ENCODE peak calls at places on chromosomes 7 and 10, in seven cellular contexts. J is lower leg skin, G is colonic mucosa, U is PC-3, N is astrocyte of the cerebellum, H is H7, T is heart left ventricle. W is an unnamed sample.

GRCh38 chr7:151650161-151650560 is 130.5 kb upstream of the RHEB start:
- DNase-seq in H (no peak), U (no peak), N (no peak), T (no peak), J (no peak), G (no peak), W (no peak)

GRCh38 chr10:124619195-124619594 is 125.0 kb downstream of the FAM53B start:
- DNase-seq in J (no peak), N (no peak), U (no peak), T (no peak), H (no peak), G (peak), W (no peak)

GRCh38 chr7:135911091-135911490 is 66.1 kb downstream of the MTPN start:
- DNase-seq in U (no peak), J (no peak), N (no peak), G (no peak), T (peak), H (no peak), W (peak)

GRCh38 chr7:70419816-70420215 is 712.1 kb upstream of the GALNT17 start:
- DNase-seq in J (no peak), T (no peak), G (no peak), N (no peak), H (peak), U (no peak), W (no peak)

GRCh38 chr10:12590682-12591642 is 241.6 kb downstream of the CAMK1D start:
- DNase-seq in T (no peak), J (no peak), G (no peak), U (no peak), N (no peak), H (no peak), W (no peak)

GRCh38 chr10:21523557-21524008 is 1.9 kb downstream of the SKIDA1 start:
- DNase-seq in U (no peak), J (peak), N (no peak), G (no peak), T (no peak), H (no peak), W (no peak)

GRCh38 chr7:48089415-48089975 is 430 bp downstream of the UPP1 start:
- DNase-seq in U (peak), G (peak), N (no peak), J (peak), T (peak), H (peak), W (no peak)

GRCh38 chr7:93043393-93043985 is 74.3 kb downstream of the SAMD9 start:
- DNase-seq in T (no peak), N (peak), G (no peak), J (no peak), U (no peak), H (peak), W (peak)

GRCh38 chr10:28331821-28332220 is 29.0 kb upstream of the MPP7 start:
- DNase-seq in U (peak), N (peak), H (no peak), T (no peak), J (no peak), G (no peak), W (peak)

GRCh38 chr7:11775401-11775800 is 56.6 kb downstream of the THSD7A start:
- DNase-seq in G (no peak), U (no peak), H (no peak), N (no peak), J (no peak), T (no peak), W (no peak)

GRCh38 chr10:63120554-63120953 is 12.6 kb upstream of the NRBF2 start:
- DNase-seq in H (no peak), G (no peak), U (no peak), N (no peak), J (peak), T (peak), W (peak)

GRCh38 chr7:50509459-50509858 is 55.7 kb downstream of the DDC start:
- DNase-seq in J (no peak), N (no peak), G (no peak), T (no peak), H (no peak), U (no peak), W (no peak)

GRCh38 chr7:22251906-22252495 is 105.0 kb downstream of the RAPGEF5 start:
- DNase-seq in U (no peak), T (no peak), N (no peak), G (no peak), J (no peak), H (no peak), W (no peak)

GRCh38 chr10:132703305-132704007 is 82.5 kb downstream of the NKX6-2 start:
- DNase-seq in U (no peak), G (no peak), J (no peak), T (no peak), H (no peak), N (no peak), W (no peak)

GRCh38 chr7:28981282-28981555 is 23.1 kb upstream of the TRIL start:
- DNase-seq in J (no peak), G (no peak), N (no peak), U (no peak), H (no peak), T (no peak), W (no peak)

GRCh38 chr10:45550903-45551302 is 121.7 kb downstream of the ZFAND4 start:
- DNase-seq in T (no peak), U (peak), J (no peak), N (no peak), H (no peak), G (no peak), W (no peak)

GRCh38 chr7:130921391-130922180 is 187.6 kb upstream of the KLF14 start:
- DNase-seq in G (peak), H (no peak), N (peak), U (no peak), J (no peak), T (peak), W (peak)

DNA sequence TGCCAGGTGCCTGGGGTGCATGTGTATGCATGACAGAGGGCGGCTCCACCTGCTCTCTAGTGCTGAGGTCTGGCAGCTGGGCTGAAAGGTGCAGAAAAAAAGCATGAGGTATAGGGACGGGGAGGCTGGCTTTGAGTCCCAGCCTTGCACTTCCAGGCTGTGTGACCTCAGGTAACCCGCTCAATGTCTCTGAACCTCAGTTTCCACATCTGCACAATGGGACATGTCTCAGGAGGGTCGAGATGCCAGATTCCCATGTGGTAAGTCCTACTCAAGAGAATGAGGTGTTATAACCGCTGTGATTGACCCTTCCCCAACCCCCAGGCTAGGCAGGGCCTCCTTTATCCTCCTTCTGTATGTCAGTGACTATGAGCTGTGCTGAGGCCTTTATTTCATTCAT is 48.8 kb downstream of the ARHGAP22 start:
- DNase-seq in H (no peak), N (no peak), U (no peak), J (peak), T (no peak), G (no peak), W (no peak)
- H3K4me3 ChIP-seq in H (no peak), N (no peak), U (no peak), J (no peak), T (no peak), G (no peak), W (no peak)

DNA sequence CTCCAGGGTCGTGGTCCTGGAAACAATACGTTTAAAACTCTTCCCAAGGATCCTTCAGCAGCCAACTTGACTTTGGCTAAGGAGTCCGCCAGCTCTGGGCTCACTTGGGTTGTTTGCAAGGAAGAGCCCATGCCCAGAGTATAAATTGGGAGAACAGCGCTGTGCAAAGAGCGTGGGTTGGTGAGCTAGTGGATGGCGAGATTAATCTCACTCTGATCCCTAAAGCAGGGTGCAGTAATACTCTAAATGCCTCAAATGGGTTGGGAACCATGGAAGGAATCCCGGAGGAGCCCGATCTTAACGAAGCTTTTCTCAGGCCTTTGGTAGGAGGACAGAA is 495 bp upstream of the SDHAF3 start:
- DNase-seq in J (no peak), U (no peak), G (no peak), N (no peak), T (no peak), H (no peak), W (no peak)
- H3K4me3 ChIP-seq in J (peak), U (peak), G (peak), N (peak), T (peak), H (peak), W (peak)

GRCh38 chr10:118915161-118915560 is 114.4 kb upstream of the NANOS1 start:
- DNase-seq in U (no peak), N (no peak), G (no peak), H (no peak), J (no peak), T (no peak), W (no peak)

GRCh38 chr10:118918689-118919088 is 110.8 kb upstream of the NANOS1 start:
- DNase-seq in U (peak), G (no peak), T (no peak), H (no peak), N (no peak), J (no peak), W (no peak)

GRCh38 chr10:118918116-118918515 is 111.4 kb upstream of the NANOS1 start:
- DNase-seq in N (no peak), T (no peak), U (no peak), G (no peak), H (no peak), J (no peak), W (no peak)

GRCh38 chr10:118917701-118918100 is 111.8 kb upstream of the NANOS1 start:
- DNase-seq in J (no peak), T (no peak), N (no peak), G (no peak), U (no peak), H (no peak), W (no peak)

DNA sequence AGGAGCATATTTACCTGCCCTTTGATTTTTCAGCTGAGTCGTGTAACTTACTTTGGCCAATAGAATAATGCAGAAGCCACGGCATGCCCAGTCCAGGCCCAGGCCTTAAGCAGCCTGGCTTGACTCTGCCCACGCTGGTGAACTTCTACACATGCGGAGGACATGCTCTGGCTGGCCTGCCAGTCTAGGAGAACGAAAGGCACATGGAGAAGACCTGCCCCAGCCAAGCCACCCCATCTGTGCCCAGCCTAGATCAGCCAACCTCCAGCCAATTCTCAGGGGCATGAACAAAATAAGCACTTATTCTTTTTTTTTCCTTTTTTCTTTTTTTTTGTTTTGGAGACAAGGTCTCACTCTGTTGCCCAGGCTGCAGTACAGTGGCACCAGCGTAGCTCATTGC is 112.7 kb upstream of the NANOS1 start:
- DNase-seq in H (no peak), N (no peak), U (no peak), J (no peak), G (no peak), T (no peak), W (no peak)
- H3K4me3 ChIP-seq in H (no peak), N (no peak), U (no peak), J (no peak), G (no peak), T (no peak), W (no peak)

GRCh38 chr10:13624630-13625029 is 37.9 kb downstream of the PRPF18 start:
- DNase-seq in N (no peak), T (no peak), J (no peak), H (no peak), U (no peak), G (no peak), W (no peak)
- H3K4me3 ChIP-seq in N (no peak), T (no peak), J (no peak), H (no peak), U (no peak), G (no peak), W (no peak)

GRCh38 chr7:35697414-35698175 is 2.7 kb upstream of the HERPUD2 start:
- DNase-seq in G (no peak), U (peak), J (no peak), T (no peak), H (no peak), N (no peak), W (peak)

GRCh38 chr7:35694784-35695627 is at the start of gene HERPUD2:
- DNase-seq in U (peak), G (peak), J (peak), N (peak), T (peak), H (peak), W (peak)

GRCh38 chr7:35695987-35696386 is 1.1 kb upstream of the HERPUD2 start:
- DNase-seq in N (no peak), U (no peak), H (no peak), G (no peak), J (no peak), T (no peak), W (no peak)

GRCh38 chr7:35694161-35694783 is 663 bp downstream of the HERPUD2 start:
- DNase-seq in T (no peak), G (peak), H (no peak), U (peak), J (peak), N (no peak), W (no peak)

GRCh38 chr7:35695628-35695888 is 623 bp upstream of the HERPUD2 start:
- DNase-seq in T (no peak), H (no peak), J (no peak), G (no peak), U (peak), N (no peak), W (no peak)
- H3K4me3 ChIP-seq in T (peak), H (peak), J (peak), G (peak), U (peak), N (peak), W (peak)

GRCh38 chr7:94325121-94325475 is 69.6 kb upstream of the COL1A2 start:
- DNase-seq in N (no peak), G (no peak), U (no peak), J (no peak), T (no peak), H (no peak), W (no peak)
- H3K4me3 ChIP-seq in N (no peak), G (no peak), U (no peak), J (no peak), T (no peak), H (no peak), W (no peak)

DNA sequence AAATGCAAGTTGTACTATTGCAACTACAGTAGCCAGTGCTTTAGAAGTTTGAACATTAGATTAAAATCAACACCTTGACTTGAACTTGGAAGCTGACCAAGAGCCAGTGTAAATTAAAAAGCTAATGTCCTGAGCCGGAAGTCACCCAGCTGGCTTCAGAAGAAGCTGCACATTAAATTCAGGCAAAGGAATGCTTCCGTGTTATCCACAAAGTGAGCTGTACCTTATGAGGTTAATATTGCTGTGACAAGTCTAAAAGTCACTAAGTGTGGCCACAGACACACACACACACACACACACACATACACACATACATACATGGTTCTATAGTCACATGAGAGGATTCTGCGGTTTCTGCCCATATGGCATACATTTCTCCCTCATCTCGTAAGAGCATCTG is 613.0 kb downstream of the SORCS1 start:
- DNase-seq in N (no peak), J (no peak), U (no peak), T (no peak), H (no peak), G (no peak), W (peak)
- H3K4me3 ChIP-seq in N (no peak), J (no peak), U (no peak), T (no peak), H (no peak), G (no peak), W (no peak)